ENCODE peak calls at places on chromosomes 4 and X, in six cellular contexts. L is Peyer's patch, V is NT2/D1, Q is colonic mucosa, O is H9, B is GM23248. X is an unnamed sample. For H3K4me1, the result is how much of the 10 kb centered on the place peaks cover.

GRCh38 chr4:666822-667544 is 7.1 kb downstream of the ATP5ME start:
- DNase-seq in O (no peak), B (no peak), V (no peak), L (no peak), Q (no peak), X (peak)

GRCh38 chr4:80990851-80991250 is 39.7 kb upstream of the BMP3 start:
- DNase-seq in O (no peak), L (no peak), V (no peak), Q (no peak), B (no peak), X (no peak)

GRCh38 chr4:127370495-127371069 is 262.2 kb upstream of the INTU start:
- DNase-seq in O (no peak), Q (no peak), V (no peak), L (peak), B (no peak), X (peak)

GRCh38 chr4:73257242-73257994 is 1.2 kb downstream of the ANKRD17 start:
- DNase-seq in V (no peak), Q (peak), L (peak), O (peak), B (peak), X (peak)

GRCh38 chrX:23509256-23509655 is 158.0 kb upstream of the PRDX4 start:
- DNase-seq in V (peak), Q (no peak), L (no peak), O (peak), B (no peak), X (no peak)

GRCh38 chr4:4457803-4458550 is 71.1 kb downstream of the NSG1 start:
- DNase-seq in Q (no peak), B (peak), V (no peak), L (no peak), O (peak), X (no peak)

GRCh38 chr4:152780267-152780811 is 585 bp downstream of the ARFIP1 start:
- DNase-seq in V (no peak), O (no peak), B (peak), Q (peak), L (no peak), X (no peak)

GRCh38 chr4:13173974-13174373 is 310.2 kb downstream of the RAB28 start:
- DNase-seq in V (no peak), Q (peak), O (no peak), L (peak), B (peak), X (peak)

GRCh38 chrX:2497961-2498780 is 2.6 kb downstream of the DHRSX start:
- DNase-seq in V (no peak), Q (peak), B (peak), O (no peak), L (peak), X (peak)

GRCh38 chrX:21885568-21885967 is 29.8 kb downstream of the YY2 start:
- DNase-seq in O (no peak), B (no peak), L (no peak), Q (no peak), V (no peak), X (no peak)

GRCh38 chr4:86816463-86817107 is 32.6 kb downstream of the SLC10A6 start:
- DNase-seq in V (no peak), O (no peak), Q (no peak), L (no peak), B (peak), X (no peak)

GRCh38 chr4:164526916-164527315 is 227.0 kb upstream of the SMIM31 start:
- DNase-seq in O (no peak), V (peak), B (no peak), L (no peak), Q (no peak), X (no peak)

GRCh38 chr4:133891001-133891400 is 310.6 kb downstream of the PABPC4L start:
- DNase-seq in L (no peak), B (no peak), O (no peak), V (no peak), Q (no peak), X (no peak)

GRCh38 chr4:106266201-106266600 is 49.8 kb downstream of the TBCK start:
- DNase-seq in Q (no peak), L (no peak), V (no peak), O (no peak), B (peak), X (no peak)

GRCh38 chr4:3387154-3387942 is 54.4 kb upstream of the HGFAC start:
- DNase-seq in Q (no peak), O (no peak), B (no peak), V (no peak), L (no peak), X (no peak)

GRCh38 chr4:56289934-56290333 is 97.4 kb downstream of the AASDH start:
- DNase-seq in B (peak), L (no peak), Q (no peak), O (no peak), V (no peak), X (no peak)

GRCh38 chr4:82680834-82681233 is 117.8 kb downstream of the SCD5 start:
- DNase-seq in Q (no peak), O (no peak), V (no peak), B (no peak), L (no peak), X (no peak)

GRCh38 chr4:84378277-84378838 is 120.7 kb downstream of the NKX6-1 start:
- DNase-seq in V (no peak), B (no peak), O (no peak), Q (no peak), L (no peak), X (no peak)

GRCh38 chr4:84381759-84382158 is 117.3 kb downstream of the NKX6-1 start:
- DNase-seq in B (no peak), L (no peak), O (no peak), Q (no peak), V (no peak), X (no peak)

GRCh38 chr4:84379881-84380618 is 119.0 kb downstream of the NKX6-1 start:
- DNase-seq in Q (no peak), B (peak), O (no peak), L (no peak), V (no peak), X (no peak)

DNA sequence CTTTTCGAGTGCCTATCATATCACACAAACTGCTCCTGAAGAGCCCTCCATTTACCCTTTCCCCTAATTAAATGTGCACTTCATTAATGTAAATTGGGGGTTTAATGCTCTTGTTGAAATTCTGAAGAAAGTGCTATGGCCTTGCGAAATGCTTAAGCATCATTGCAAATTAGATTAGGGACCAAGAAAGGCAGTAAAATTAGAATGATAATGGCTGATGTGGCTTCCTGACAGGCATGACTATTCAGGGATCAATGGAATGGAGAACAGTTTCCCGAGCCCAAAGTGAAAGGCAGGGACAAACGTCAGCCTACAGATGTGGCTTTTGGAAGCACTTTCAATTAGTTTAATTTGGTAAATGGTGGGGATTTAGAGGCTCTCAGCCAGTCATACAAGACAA is 120.1 kb downstream of the NKX6-1 start:
- DNase-seq in B (no peak), Q (no peak), V (peak), L (no peak), O (peak), X (no peak)
- H3K4me1 ChIP-seq in B (under half), Q (under half), V (under half), L (under half), O (under half), X (under half)

GRCh38 chr4:131002132-131002531 is 1906.2 kb downstream of the C4orf33 start:
- DNase-seq in V (no peak), L (no peak), Q (no peak), B (no peak), O (no peak), X (no peak)
- H3K4me1 ChIP-seq in V (under half), L (under half), Q (under half), B (under half), O (under half), X (under half)

DNA sequence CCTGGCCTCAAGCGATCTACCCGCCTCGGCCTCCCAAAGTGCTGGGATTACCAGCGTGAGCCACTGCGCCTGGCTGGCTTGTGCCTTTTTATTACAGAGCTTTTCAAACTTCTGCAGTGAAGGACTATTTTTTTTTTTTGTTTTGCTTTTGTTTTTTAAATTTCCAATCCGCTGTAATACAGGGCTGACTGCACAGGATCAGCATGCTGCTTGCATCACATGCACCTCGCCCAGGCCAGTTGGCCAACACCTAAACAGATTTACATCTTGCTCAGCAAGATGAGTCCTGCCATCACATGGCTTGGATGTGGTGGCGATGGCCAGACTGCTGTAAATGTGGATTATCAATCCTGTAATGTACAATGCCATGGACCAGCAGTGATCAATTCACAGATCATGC is 99.4 kb upstream of the LIMCH1 start:
- DNase-seq in B (peak), V (no peak), L (no peak), O (no peak), Q (no peak), X (no peak)
- H3K4me1 ChIP-seq in B (under half), V (under half), L (under half), O (under half), Q (under half), X (under half)

GRCh38 chr4:42637104-42637503 is 19.8 kb downstream of the ATP8A1 start:
- DNase-seq in Q (no peak), L (no peak), V (no peak), B (no peak), O (no peak), X (no peak)
- H3K4me1 ChIP-seq in Q (under half), L (under half), V (under half), B (under half), O (under half), X (under half)

X was measured in mucosa of descending colon.